ENCODE peak calls at places on chromosomes 7 and 10, in six cellular contexts. W is renal cortical epithelial cell; I is choroid plexus epithelial cell; T is stimulated activated CD4-positive, alpha-beta T cell treated with anti-CD3 and anti-CD28 coated beads, Interleukin-2, amount 100 ng/mL, for 48 hours; A is stimulated activated effector memory CD8-positive, alpha-beta T cell treated with anti-CD3 and anti-CD28 coated beads, Interleukin-12 subunit alpha, Interleukin-12 subunit beta, amount 100 ng/mL, for 72 hours; Y is AML-193. C is an unnamed sample.

GRCh38 chr7:52088008-52088787 is 771.6 kb upstream of the COBL start:
- DNase-seq in W (no peak), I (no peak), T (no peak), A (no peak), Y (no peak), C (no peak)

GRCh38 chr10:72365106-72365505 is 10.4 kb upstream of the DNAJB12 start:
- DNase-seq in W (no peak), I (no peak), T (no peak), A (no peak), Y (no peak), C (no peak)

GRCh38 chr7:43877968-43878864 is 8.9 kb upstream of the MRPS24 start:
- DNase-seq in W (no peak), I (no peak), T (no peak), A (no peak), Y (no peak), C (no peak)

GRCh38 chr7:41103331-41103730 is 599.6 kb downstream of the INHBA start:
- DNase-seq in W (no peak), I (peak), T (no peak), A (no peak), Y (no peak), C (peak)

GRCh38 chr10:126400641-126401040 is 12.4 kb upstream of the ADAM12 start:
- DNase-seq in W (no peak), I (no peak), T (no peak), A (no peak), Y (no peak), C (no peak)

GRCh38 chr10:60974463-60975149 is 30.6 kb upstream of the RHOBTB1 start:
- DNase-seq in W (peak), I (no peak), T (no peak), A (no peak), Y (no peak), C (no peak)

GRCh38 chr10:127163632-127164031 is 32.8 kb downstream of the INSYN2A start:
- DNase-seq in W (peak), I (peak), T (no peak), A (no peak), Y (no peak), C (no peak)

GRCh38 chr7:140229101-140229525 is 52.3 kb upstream of the KDM7A start:
- DNase-seq in W (no peak), I (no peak), T (no peak), A (no peak), Y (no peak), C (no peak)

GRCh38 chr7:36032362-36032818 is 120.7 kb upstream of the EEPD1 start:
- DNase-seq in W (no peak), I (peak), T (no peak), A (no peak), Y (no peak), C (no peak)

GRCh38 chr10:3324572-3324971 is 152.0 kb upstream of the PITRM1 start:
- DNase-seq in W (no peak), I (no peak), T (no peak), A (no peak), Y (no peak), C (no peak)

GRCh38 chr7:121624922-121625321 is 228.8 kb upstream of the FAM3C start:
- DNase-seq in W (no peak), I (peak), T (no peak), A (no peak), Y (no peak), C (no peak)

GRCh38 chr7:41472427-41473125 is 230.3 kb downstream of the INHBA start:
- DNase-seq in W (no peak), I (peak), T (no peak), A (no peak), Y (no peak), C (no peak)

GRCh38 chr7:130277763-130278643 is 11.3 kb downstream of the CPA2 start:
- DNase-seq in W (peak), I (peak), T (no peak), A (no peak), Y (peak), C (peak)

GRCh38 chr7:31487476-31487875 is 26.4 kb upstream of the ITPRID1 start:
- DNase-seq in W (peak), I (no peak), T (no peak), A (no peak), Y (no peak), C (no peak)

C was measured in NCI-H226.